ENCODE peak calls at places on chromosomes 6 and 20, in nine cellular contexts. One of them, this sample, is unnamed.

GRCh38 chr6:52815167-52816092 is 11.8 kb upstream of the GSTA1 start:
- DNase-seq in CD8-positive, alpha-beta T cell: no peak
- DNase-seq in body of pancreas: peak
- DNase-seq in hepatocyte: peak
- DNase-seq in lower lobe of right lung: no peak
- DNase-seq in effector memory CD4-positive, alpha-beta T cell: no peak
- DNase-seq in CD4-positive, alpha-beta memory T cell: peak
- DNase-seq in heart right ventricle: no peak
- DNase-seq in tibial artery: no peak
- DNase-seq in this sample: peak

GRCh38 chr6:26187981-26188635 is 100.9 kb downstream of the HFE start:
- DNase-seq in tibial artery: no peak
- DNase-seq in body of pancreas: no peak
- DNase-seq in hepatocyte: peak
- DNase-seq in heart right ventricle: no peak
- DNase-seq in lower lobe of right lung: no peak
- DNase-seq in CD8-positive, alpha-beta T cell: peak
- DNase-seq in effector memory CD4-positive, alpha-beta T cell: no peak
- DNase-seq in CD4-positive, alpha-beta memory T cell: no peak
- DNase-seq in this sample: no peak

GRCh38 chr6:33160728-33161323 is 31.4 kb downstream of the COL11A2 start:
- DNase-seq in heart right ventricle: peak
- DNase-seq in tibial artery: no peak
- DNase-seq in body of pancreas: no peak
- DNase-seq in hepatocyte: peak
- DNase-seq in lower lobe of right lung: peak
- DNase-seq in CD4-positive, alpha-beta memory T cell: no peak
- DNase-seq in CD8-positive, alpha-beta T cell: no peak
- DNase-seq in effector memory CD4-positive, alpha-beta T cell: no peak
- DNase-seq in this sample: no peak

GRCh38 chr20:4439461-4439860 is 282.2 kb upstream of the PRND start:
- DNase-seq in CD8-positive, alpha-beta T cell: no peak
- DNase-seq in lower lobe of right lung: no peak
- DNase-seq in tibial artery: no peak
- DNase-seq in hepatocyte: no peak
- DNase-seq in heart right ventricle: no peak
- DNase-seq in effector memory CD4-positive, alpha-beta T cell: no peak
- DNase-seq in CD4-positive, alpha-beta memory T cell: no peak
- DNase-seq in body of pancreas: no peak
- DNase-seq in this sample: no peak

GRCh38 chr20:23257848-23258746 is 92.5 kb upstream of the NXT1 start:
- DNase-seq in CD4-positive, alpha-beta memory T cell: no peak
- DNase-seq in effector memory CD4-positive, alpha-beta T cell: no peak
- DNase-seq in tibial artery: no peak
- DNase-seq in heart right ventricle: no peak
- DNase-seq in lower lobe of right lung: no peak
- DNase-seq in body of pancreas: no peak
- DNase-seq in hepatocyte: no peak
- DNase-seq in CD8-positive, alpha-beta T cell: no peak
- DNase-seq in this sample: no peak

GRCh38 chr6:98526465-98526864 is 307.9 kb upstream of the POU3F2 start:
- DNase-seq in tibial artery: no peak
- DNase-seq in effector memory CD4-positive, alpha-beta T cell: no peak
- DNase-seq in hepatocyte: no peak
- DNase-seq in CD4-positive, alpha-beta memory T cell: no peak
- DNase-seq in heart right ventricle: no peak
- DNase-seq in lower lobe of right lung: no peak
- DNase-seq in body of pancreas: no peak
- DNase-seq in CD8-positive, alpha-beta T cell: no peak
- DNase-seq in this sample: no peak

GRCh38 chr20:58571341-58571941 is 56.2 kb upstream of the APCDD1L start:
- DNase-seq in CD8-positive, alpha-beta T cell: no peak
- DNase-seq in hepatocyte: no peak
- DNase-seq in body of pancreas: no peak
- DNase-seq in heart right ventricle: no peak
- DNase-seq in tibial artery: no peak
- DNase-seq in lower lobe of right lung: no peak
- DNase-seq in effector memory CD4-positive, alpha-beta T cell: no peak
- DNase-seq in CD4-positive, alpha-beta memory T cell: no peak
- DNase-seq in this sample: no peak

GRCh38 chr6:38702471-38703397 is at the start of gene GLO1:
- DNase-seq in CD4-positive, alpha-beta memory T cell: peak
- DNase-seq in effector memory CD4-positive, alpha-beta T cell: peak
- DNase-seq in body of pancreas: peak
- DNase-seq in hepatocyte: peak
- DNase-seq in CD8-positive, alpha-beta T cell: peak
- DNase-seq in heart right ventricle: peak
- DNase-seq in tibial artery: peak
- DNase-seq in lower lobe of right lung: peak
- DNase-seq in this sample: peak

GRCh38 chr6:166293731-166294584 is 14.2 kb downstream of the PRR18 start:
- DNase-seq in heart right ventricle: no peak
- DNase-seq in lower lobe of right lung: no peak
- DNase-seq in effector memory CD4-positive, alpha-beta T cell: no peak
- DNase-seq in CD8-positive, alpha-beta T cell: no peak
- DNase-seq in CD4-positive, alpha-beta memory T cell: no peak
- DNase-seq in tibial artery: no peak
- DNase-seq in hepatocyte: no peak
- DNase-seq in body of pancreas: no peak
- DNase-seq in this sample: no peak

GRCh38 chr20:55140631-55141030 is 665.2 kb downstream of the DOK5 start:
- DNase-seq in tibial artery: no peak
- DNase-seq in body of pancreas: no peak
- DNase-seq in heart right ventricle: no peak
- DNase-seq in hepatocyte: no peak
- DNase-seq in CD4-positive, alpha-beta memory T cell: no peak
- DNase-seq in effector memory CD4-positive, alpha-beta T cell: no peak
- DNase-seq in CD8-positive, alpha-beta T cell: no peak
- DNase-seq in lower lobe of right lung: no peak
- DNase-seq in this sample: no peak

GRCh38 chr20:62716198-62716940 is 7.7 kb downstream of the NTSR1 start:
- DNase-seq in hepatocyte: no peak
- DNase-seq in body of pancreas: no peak
- DNase-seq in effector memory CD4-positive, alpha-beta T cell: peak
- DNase-seq in tibial artery: no peak
- DNase-seq in heart right ventricle: peak
- DNase-seq in lower lobe of right lung: no peak
- DNase-seq in CD4-positive, alpha-beta memory T cell: peak
- DNase-seq in CD8-positive, alpha-beta T cell: peak
- DNase-seq in this sample: no peak

GRCh38 chr6:116468293-116468692 is 7.1 kb downstream of the CALHM6 start:
- DNase-seq in heart right ventricle: no peak
- DNase-seq in CD4-positive, alpha-beta memory T cell: no peak
- DNase-seq in CD8-positive, alpha-beta T cell: no peak
- DNase-seq in effector memory CD4-positive, alpha-beta T cell: no peak
- DNase-seq in body of pancreas: no peak
- DNase-seq in lower lobe of right lung: no peak
- DNase-seq in tibial artery: no peak
- DNase-seq in hepatocyte: no peak
- DNase-seq in this sample: no peak

GRCh38 chr6:110484321-110484720 is 7.9 kb upstream of the SLC22A16 start:
- DNase-seq in body of pancreas: no peak
- DNase-seq in CD4-positive, alpha-beta memory T cell: no peak
- DNase-seq in heart right ventricle: no peak
- DNase-seq in effector memory CD4-positive, alpha-beta T cell: no peak
- DNase-seq in CD8-positive, alpha-beta T cell: no peak
- DNase-seq in tibial artery: no peak
- DNase-seq in lower lobe of right lung: no peak
- DNase-seq in hepatocyte: no peak
- DNase-seq in this sample: no peak

DNA sequence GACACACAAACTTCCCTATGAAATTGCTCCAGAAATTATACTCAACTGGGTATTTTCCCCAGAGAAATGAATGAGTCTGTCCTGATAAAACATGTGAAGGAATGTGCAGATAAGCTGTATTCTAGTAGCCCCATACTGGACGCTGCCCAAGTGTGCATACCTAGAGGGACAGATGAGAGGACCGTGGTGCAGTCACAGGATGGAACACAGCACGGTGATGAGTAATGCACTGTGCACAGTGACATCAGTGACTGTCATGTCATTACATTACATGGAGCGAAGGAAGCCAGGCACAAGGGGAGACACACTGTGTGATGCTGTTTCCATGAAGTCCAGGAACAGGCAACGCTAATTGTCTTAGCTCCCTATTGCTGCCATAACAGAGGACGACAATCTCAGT is 155.5 kb downstream of the CDH4 start:
- DNase-seq in tibial artery: no peak
- DNase-seq in hepatocyte: no peak
- DNase-seq in CD8-positive, alpha-beta T cell: no peak
- DNase-seq in CD4-positive, alpha-beta memory T cell: no peak
- DNase-seq in heart right ventricle: no peak
- DNase-seq in body of pancreas: no peak
- DNase-seq in effector memory CD4-positive, alpha-beta T cell: no peak
- DNase-seq in lower lobe of right lung: no peak
- DNase-seq in this sample: no peak
- H3K27ac ChIP-seq in tibial artery: no peak
- H3K27ac ChIP-seq in hepatocyte: no peak
- H3K27ac ChIP-seq in CD8-positive, alpha-beta T cell: no peak
- H3K27ac ChIP-seq in CD4-positive, alpha-beta memory T cell: no peak
- H3K27ac ChIP-seq in heart right ventricle: no peak
- H3K27ac ChIP-seq in body of pancreas: no peak
- H3K27ac ChIP-seq in effector memory CD4-positive, alpha-beta T cell: no peak
- H3K27ac ChIP-seq in lower lobe of right lung: no peak
- H3K27ac ChIP-seq in this sample: no peak

DNA sequence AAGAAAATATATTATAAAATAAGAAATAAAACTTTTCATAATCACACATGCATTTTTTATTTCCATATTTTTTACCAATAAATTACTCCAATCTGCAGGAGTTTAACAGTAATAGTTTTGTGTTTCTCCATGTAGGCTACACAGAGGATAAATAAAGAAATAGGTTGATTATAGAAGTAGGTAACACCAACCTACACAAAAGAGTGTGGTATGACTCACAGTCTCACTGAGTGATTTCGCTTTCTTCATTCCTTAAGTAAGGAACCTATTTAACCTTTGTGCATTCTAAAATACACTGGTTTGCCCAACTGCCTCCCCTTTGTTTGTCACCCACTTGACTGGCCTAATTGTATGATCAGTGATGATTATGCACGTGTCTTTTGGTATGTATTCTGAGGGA is 244.2 kb upstream of the RIMS1 start:
- DNase-seq in tibial artery: no peak
- DNase-seq in heart right ventricle: no peak
- DNase-seq in lower lobe of right lung: no peak
- DNase-seq in effector memory CD4-positive, alpha-beta T cell: no peak
- DNase-seq in CD8-positive, alpha-beta T cell: no peak
- DNase-seq in hepatocyte: no peak
- DNase-seq in body of pancreas: no peak
- DNase-seq in CD4-positive, alpha-beta memory T cell: no peak
- DNase-seq in this sample: no peak
- H3K27ac ChIP-seq in tibial artery: no peak
- H3K27ac ChIP-seq in heart right ventricle: no peak
- H3K27ac ChIP-seq in lower lobe of right lung: no peak
- H3K27ac ChIP-seq in effector memory CD4-positive, alpha-beta T cell: no peak
- H3K27ac ChIP-seq in CD8-positive, alpha-beta T cell: no peak
- H3K27ac ChIP-seq in hepatocyte: no peak
- H3K27ac ChIP-seq in body of pancreas: no peak
- H3K27ac ChIP-seq in CD4-positive, alpha-beta memory T cell: no peak
- H3K27ac ChIP-seq in this sample: no peak

DNA sequence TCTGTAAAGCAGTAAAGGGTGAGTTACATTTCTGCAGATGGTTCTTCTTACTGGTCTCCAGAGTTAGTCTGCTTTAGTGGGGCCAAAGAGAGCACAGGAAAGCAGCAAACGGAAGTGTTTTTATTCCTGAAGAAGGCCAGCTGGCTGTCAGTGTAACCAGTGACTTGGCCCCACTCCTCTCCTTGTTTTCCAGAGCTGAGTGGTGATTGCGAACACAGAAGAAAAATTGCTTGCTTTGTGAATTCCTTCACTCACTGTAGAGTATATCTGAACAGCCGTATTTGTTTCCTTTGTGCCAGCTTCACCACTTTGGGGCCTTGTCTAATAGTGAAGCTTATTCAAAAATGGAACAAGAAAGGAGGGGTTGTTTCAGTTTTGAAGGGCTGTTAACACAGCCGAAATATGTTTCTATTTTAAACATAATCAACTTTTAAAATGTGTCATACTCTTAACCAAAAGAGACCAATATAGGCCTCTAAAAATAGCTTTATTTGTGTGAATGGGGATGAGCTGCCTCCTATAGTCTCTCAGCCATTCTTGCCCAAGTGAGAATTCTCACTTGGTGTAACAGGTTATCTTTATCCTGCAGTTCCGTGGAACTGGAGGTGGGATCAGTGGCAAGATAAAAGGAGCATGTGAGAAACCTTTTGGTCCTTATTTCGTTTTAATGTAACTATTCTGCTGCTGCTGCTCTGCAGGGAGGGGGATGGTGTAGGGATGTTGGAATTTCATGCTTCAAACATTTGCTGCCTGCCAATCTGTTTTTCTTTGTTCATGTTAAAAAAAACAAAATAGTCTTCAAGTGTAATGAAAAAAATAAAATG is 37.8 kb downstream of the ZC2HC1B start:
- DNase-seq in effector memory CD4-positive, alpha-beta T cell: no peak
- DNase-seq in heart right ventricle: no peak
- DNase-seq in body of pancreas: no peak
- DNase-seq in CD8-positive, alpha-beta T cell: no peak
- DNase-seq in lower lobe of right lung: no peak
- DNase-seq in tibial artery: no peak
- DNase-seq in hepatocyte: peak
- DNase-seq in CD4-positive, alpha-beta memory T cell: no peak
- DNase-seq in this sample: no peak
- H3K27ac ChIP-seq in effector memory CD4-positive, alpha-beta T cell: no peak
- H3K27ac ChIP-seq in heart right ventricle: peak
- H3K27ac ChIP-seq in body of pancreas: no peak
- H3K27ac ChIP-seq in CD8-positive, alpha-beta T cell: no peak
- H3K27ac ChIP-seq in lower lobe of right lung: peak
- H3K27ac ChIP-seq in tibial artery: peak
- H3K27ac ChIP-seq in hepatocyte: peak
- H3K27ac ChIP-seq in CD4-positive, alpha-beta memory T cell: no peak
- H3K27ac ChIP-seq in this sample: no peak

GRCh38 chr6:139597087-139597763 is 222.8 kb upstream of the CITED2 start:
- DNase-seq in tibial artery: no peak
- DNase-seq in heart right ventricle: no peak
- DNase-seq in lower lobe of right lung: no peak
- DNase-seq in CD4-positive, alpha-beta memory T cell: no peak
- DNase-seq in effector memory CD4-positive, alpha-beta T cell: no peak
- DNase-seq in body of pancreas: no peak
- DNase-seq in hepatocyte: no peak
- DNase-seq in CD8-positive, alpha-beta T cell: no peak
- DNase-seq in this sample: no peak

GRCh38 chr6:139593081-139593480 is 218.6 kb upstream of the CITED2 start:
- DNase-seq in CD8-positive, alpha-beta T cell: no peak
- DNase-seq in hepatocyte: no peak
- DNase-seq in CD4-positive, alpha-beta memory T cell: no peak
- DNase-seq in heart right ventricle: no peak
- DNase-seq in body of pancreas: peak
- DNase-seq in lower lobe of right lung: no peak
- DNase-seq in tibial artery: no peak
- DNase-seq in effector memory CD4-positive, alpha-beta T cell: no peak
- DNase-seq in this sample: no peak

GRCh38 chr6:139595183-139595582 is 220.7 kb upstream of the CITED2 start:
- DNase-seq in heart right ventricle: no peak
- DNase-seq in body of pancreas: no peak
- DNase-seq in CD4-positive, alpha-beta memory T cell: peak
- DNase-seq in CD8-positive, alpha-beta T cell: no peak
- DNase-seq in effector memory CD4-positive, alpha-beta T cell: no peak
- DNase-seq in tibial artery: no peak
- DNase-seq in hepatocyte: no peak
- DNase-seq in lower lobe of right lung: no peak
- DNase-seq in this sample: no peak

GRCh38 chr6:139592011-139592410 is 217.6 kb upstream of the CITED2 start:
- DNase-seq in CD4-positive, alpha-beta memory T cell: no peak
- DNase-seq in effector memory CD4-positive, alpha-beta T cell: no peak
- DNase-seq in heart right ventricle: no peak
- DNase-seq in CD8-positive, alpha-beta T cell: no peak
- DNase-seq in tibial artery: no peak
- DNase-seq in hepatocyte: no peak
- DNase-seq in body of pancreas: no peak
- DNase-seq in lower lobe of right lung: no peak
- DNase-seq in this sample: no peak

GRCh38 chr6:139594333-139594965 is 220.0 kb upstream of the CITED2 start:
- DNase-seq in heart right ventricle: no peak
- DNase-seq in body of pancreas: no peak
- DNase-seq in CD8-positive, alpha-beta T cell: no peak
- DNase-seq in lower lobe of right lung: no peak
- DNase-seq in tibial artery: no peak
- DNase-seq in CD4-positive, alpha-beta memory T cell: no peak
- DNase-seq in effector memory CD4-positive, alpha-beta T cell: no peak
- DNase-seq in hepatocyte: no peak
- DNase-seq in this sample: no peak
- H3K27ac ChIP-seq in heart right ventricle: no peak
- H3K27ac ChIP-seq in body of pancreas: peak
- H3K27ac ChIP-seq in CD8-positive, alpha-beta T cell: no peak
- H3K27ac ChIP-seq in lower lobe of right lung: no peak
- H3K27ac ChIP-seq in tibial artery: peak
- H3K27ac ChIP-seq in CD4-positive, alpha-beta memory T cell: no peak
- H3K27ac ChIP-seq in effector memory CD4-positive, alpha-beta T cell: no peak
- H3K27ac ChIP-seq in hepatocyte: peak
- H3K27ac ChIP-seq in this sample: no peak